ENCODE peak calls at places on chromosome 18, in four cellular contexts. One of them, this sample, is unnamed.

GRCh38 chr18:28961669-28962228 is 784.8 kb upstream of the CDH2 start:
- DNase-seq in ascending aorta: no peak
- DNase-seq in BJ: no peak
- DNase-seq in fibroblast of pulmonary artery: peak; percentile 35
- DNase-seq in this sample: no peak

GRCh38 chr18:51211552-51211951 is 14.1 kb upstream of the MEX3C start:
- DNase-seq in fibroblast of pulmonary artery: peak; percentile 98
- DNase-seq in ascending aorta: peak; percentile 68
- DNase-seq in BJ: no peak
- DNase-seq in this sample: no peak

GRCh38 chr18:39946623-39947061 is 2008.4 kb upstream of the PIK3C3 start:
- DNase-seq in fibroblast of pulmonary artery: peak; percentile 83
- DNase-seq in ascending aorta: no peak
- DNase-seq in BJ: peak; percentile 70
- DNase-seq in this sample: peak; percentile 37

GRCh38 chr18:13909541-13909940 is 5.8 kb downstream of the MC2R start:
- DNase-seq in ascending aorta: no peak
- DNase-seq in fibroblast of pulmonary artery: no peak
- DNase-seq in BJ: no peak
- DNase-seq in this sample: no peak

GRCh38 chr18:44693030-44693784 is 12.5 kb downstream of the SETBP1 start:
- DNase-seq in fibroblast of pulmonary artery: no peak
- DNase-seq in ascending aorta: no peak
- DNase-seq in BJ: no peak
- DNase-seq in this sample: no peak

GRCh38 chr18:62957885-62958472 is 242.6 kb downstream of the PHLPP1 start:
- DNase-seq in BJ: no peak
- DNase-seq in fibroblast of pulmonary artery: peak; percentile 66
- DNase-seq in ascending aorta: no peak
- DNase-seq in this sample: no peak

GRCh38 chr18:77948571-77948970 is 698.9 kb downstream of the GALR1 start:
- DNase-seq in BJ: no peak
- DNase-seq in fibroblast of pulmonary artery: no peak
- DNase-seq in ascending aorta: no peak
- DNase-seq in this sample: no peak

GRCh38 chr18:75070625-75071483 is 138.1 kb downstream of the PTGR3 start:
- DNase-seq in BJ: peak; percentile 33
- DNase-seq in fibroblast of pulmonary artery: peak; percentile 82
- DNase-seq in ascending aorta: peak; percentile 70
- DNase-seq in this sample: peak; percentile 31

GRCh38 chr18:7273301-7273911 is 42.5 kb downstream of the LRRC30 start:
- DNase-seq in BJ: no peak
- DNase-seq in fibroblast of pulmonary artery: peak; percentile 93
- DNase-seq in ascending aorta: peak; percentile 83
- DNase-seq in this sample: no peak

GRCh38 chr18:79819951-79820351 is 22.2 kb downstream of the KCNG2 start:
- DNase-seq in fibroblast of pulmonary artery: no peak
- DNase-seq in ascending aorta: no peak
- DNase-seq in BJ: no peak
- DNase-seq in this sample: no peak

GRCh38 chr18:22840606-22841144 is 92.5 kb upstream of the RBBP8 start:
- DNase-seq in fibroblast of pulmonary artery: no peak
- DNase-seq in BJ: peak; percentile 67
- DNase-seq in ascending aorta: no peak
- DNase-seq in this sample: no peak

GRCh38 chr18:68549257-68549871 is 165.5 kb downstream of the TMX3 start:
- DNase-seq in fibroblast of pulmonary artery: peak; percentile 40
- DNase-seq in BJ: peak; percentile 47
- DNase-seq in ascending aorta: no peak
- DNase-seq in this sample: peak; percentile 33

GRCh38 chr18:26989842-26990241 is 124.3 kb upstream of the AQP4 start:
- DNase-seq in fibroblast of pulmonary artery: no peak
- DNase-seq in ascending aorta: no peak
- DNase-seq in BJ: no peak
- DNase-seq in this sample: no peak

GRCh38 chr18:51630706-51631105 is 433.2 kb upstream of the MEX3C start:
- DNase-seq in fibroblast of pulmonary artery: no peak
- DNase-seq in ascending aorta: no peak
- DNase-seq in BJ: no peak
- DNase-seq in this sample: no peak

GRCh38 chr18:23890589-23890988 is 124.0 kb upstream of the TTC39C start:
- DNase-seq in ascending aorta: no peak
- DNase-seq in fibroblast of pulmonary artery: peak; percentile 42
- DNase-seq in BJ: peak; percentile 49
- DNase-seq in this sample: no peak

GRCh38 chr18:47953471-47953931 is 23.0 kb upstream of the SMAD2 start:
- DNase-seq in fibroblast of pulmonary artery: peak; percentile 64
- DNase-seq in BJ: no peak
- DNase-seq in ascending aorta: peak; percentile 82
- DNase-seq in this sample: no peak
- TF ChIP-seq CTCF in fibroblast of pulmonary artery: no peak
- TF ChIP-seq CTCF in BJ: no peak
- TF ChIP-seq CTCF in ascending aorta: no peak
- TF ChIP-seq CTCF in this sample: no peak

GRCh38 chr18:57776767-57777166 is 26.3 kb downstream of the ATP8B1 start:
- DNase-seq in BJ: no peak
- DNase-seq in ascending aorta: peak; percentile 59
- DNase-seq in fibroblast of pulmonary artery: peak; percentile 78
- DNase-seq in this sample: no peak

GRCh38 chr18:57784816-57785144 is 18.3 kb downstream of the ATP8B1 start:
- DNase-seq in BJ: no peak
- DNase-seq in ascending aorta: no peak
- DNase-seq in fibroblast of pulmonary artery: no peak
- DNase-seq in this sample: no peak

GRCh38 chr18:57784034-57784815 is 18.9 kb downstream of the ATP8B1 start:
- DNase-seq in BJ: no peak
- DNase-seq in ascending aorta: peak; percentile 61
- DNase-seq in fibroblast of pulmonary artery: peak; percentile 92
- DNase-seq in this sample: no peak

GRCh38 chr18:57780318-57781127 is 22.6 kb downstream of the ATP8B1 start:
- DNase-seq in BJ: no peak
- DNase-seq in fibroblast of pulmonary artery: peak; percentile 92
- DNase-seq in ascending aorta: peak; percentile 68
- DNase-seq in this sample: peak; percentile 66

DNA sequence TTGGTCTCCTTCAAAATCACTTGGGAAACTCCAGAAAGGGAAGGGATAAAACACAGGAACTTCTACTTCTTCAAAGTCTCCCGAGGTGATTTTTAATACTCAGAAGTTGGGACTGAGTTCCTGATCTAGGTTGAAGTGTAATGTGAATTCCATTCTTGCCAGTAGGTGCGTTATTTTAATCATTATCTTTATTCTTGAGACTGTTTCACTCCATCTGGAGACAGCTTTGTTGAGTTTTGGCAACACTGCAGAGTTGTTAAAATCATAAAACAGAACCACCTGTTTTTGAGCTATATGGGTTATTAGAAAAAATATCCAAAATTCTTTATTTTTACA is 22.0 kb downstream of the ATP8B1 start:
- DNase-seq in ascending aorta: no peak
- DNase-seq in fibroblast of pulmonary artery: no peak
- DNase-seq in BJ: no peak
- DNase-seq in this sample: no peak
- H3K4me3 ChIP-seq in ascending aorta: no peak overlapping the region
- H3K4me3 ChIP-seq in fibroblast of pulmonary artery: peak overlapping the region; percentile 30
- H3K4me3 ChIP-seq in BJ: no peak overlapping the region
- H3K4me3 ChIP-seq in this sample: no peak overlapping the region

DNA sequence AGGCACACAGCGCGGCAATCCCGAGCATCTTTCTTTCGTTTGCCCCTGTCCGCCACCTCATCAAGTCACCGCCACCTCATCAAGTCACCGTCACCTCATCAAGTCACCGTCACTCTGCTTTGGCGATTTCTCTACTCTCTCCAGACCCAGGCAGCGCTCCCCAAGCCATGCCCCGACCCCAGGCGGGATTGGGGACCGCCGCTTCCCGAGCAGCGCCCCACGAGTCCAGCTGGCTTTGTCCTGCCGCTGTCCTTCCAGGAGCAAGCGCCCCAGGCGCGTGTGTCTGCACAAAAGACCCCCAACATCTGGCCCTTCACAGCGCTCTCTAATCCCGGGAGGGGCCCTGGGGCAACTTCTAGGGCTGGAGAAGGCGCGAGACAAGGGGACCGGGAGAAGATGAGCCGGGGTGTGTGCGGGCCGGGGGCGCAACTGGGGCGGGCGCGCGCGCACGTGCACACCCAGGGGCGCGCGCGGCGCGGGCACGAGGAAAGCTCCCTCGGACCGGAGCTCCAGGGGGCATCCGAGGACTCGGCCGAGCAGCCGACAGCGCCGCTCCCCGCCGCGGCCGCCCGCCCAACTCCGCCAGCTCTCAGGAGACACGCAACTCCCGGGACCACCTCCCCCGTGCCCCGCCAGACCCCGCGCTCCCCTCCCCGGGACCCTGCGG is 630 bp upstream of the RNF152 start:
- DNase-seq in ascending aorta: peak; percentile 72
- DNase-seq in BJ: no peak
- DNase-seq in fibroblast of pulmonary artery: peak; percentile 52
- DNase-seq in this sample: no peak
- TF ChIP-seq CTCF in ascending aorta: no peak
- TF ChIP-seq CTCF in BJ: peak; percentile 12
- TF ChIP-seq CTCF in fibroblast of pulmonary artery: no peak
- TF ChIP-seq CTCF in this sample: peak; percentile 44

GRCh38 chr18:32021756-32022564 is 3.3 kb downstream of the RNF125 start:
- DNase-seq in ascending aorta: no peak
- DNase-seq in BJ: no peak
- DNase-seq in fibroblast of pulmonary artery: no peak
- DNase-seq in this sample: no peak
- H3K4me3 ChIP-seq in ascending aorta: no peak overlapping the region
- H3K4me3 ChIP-seq in BJ: no peak overlapping the region
- H3K4me3 ChIP-seq in fibroblast of pulmonary artery: no peak overlapping the region
- H3K4me3 ChIP-seq in this sample: no peak overlapping the region

GRCh38 chr18:34158881-34159690 is 65.6 kb downstream of the NOL4 start:
- DNase-seq in fibroblast of pulmonary artery: peak; percentile 19
- DNase-seq in BJ: no peak
- DNase-seq in ascending aorta: peak; percentile 62
- DNase-seq in this sample: no peak
- TF ChIP-seq CTCF in fibroblast of pulmonary artery: peak; percentile 9
- TF ChIP-seq CTCF in BJ: no peak
- TF ChIP-seq CTCF in ascending aorta: no peak
- TF ChIP-seq CTCF in this sample: peak; percentile 24